ENCODE peak calls at places on chromosomes 2 and 18, in ten cellular contexts. B is substantia nigra, T is cardiac septum, E is DMS 273 treated with DMSO at 0.1 percent for 48 hours, O is A172, M is foreskin melanocyte, V is osteoblast, G is NCI-H748 treated with DMSO at 0.1 percent for 48 hours, H is epithelial cell of prostate, Z is T47D. N is an unnamed sample.

GRCh38 chr2:178241852-178242551 is 47.7 kb downstream of the OSBPL6 start:
- DNase-seq in M (peak; percentile 60), Z (no peak), G (no peak), B (peak; percentile 32), T (no peak), H (peak; percentile 36), E (peak; percentile 86), V (peak; percentile 81), O (peak; percentile 89), N (no peak)

GRCh38 chr2:41610501-41611242 is 437.1 kb upstream of the PKDCC start:
- DNase-seq in O (no peak), T (no peak), B (no peak), G (no peak), E (no peak), Z (no peak), M (peak; percentile 72), V (peak; percentile 47), H (no peak), N (no peak)

GRCh38 chr2:22359020-22359672 is 1025.8 kb upstream of the KLHL29 start:
- DNase-seq in E (no peak), M (no peak), H (no peak), T (no peak), O (no peak), Z (no peak), B (no peak), V (no peak), G (no peak), N (no peak)

GRCh38 chr2:173119069-173119807 is 43.6 kb downstream of the MAP3K20 start:
- DNase-seq in E (peak; percentile 92), B (no peak), O (no peak), V (no peak), Z (no peak), H (no peak), G (no peak), M (no peak), T (no peak), N (no peak)

GRCh38 chr2:230690439-230690838 is 22.2 kb upstream of the CAB39 start:
- DNase-seq in B (peak; percentile 26), Z (no peak), H (no peak), M (no peak), T (peak; percentile 44), G (no peak), E (no peak), O (peak; percentile 39), V (peak; percentile 66), N (no peak)

GRCh38 chr2:71070294-71071025 is 2.0 kb downstream of the NAGK start:
- DNase-seq in V (peak; percentile 92), T (no peak), H (no peak), M (peak; percentile 59), O (peak; percentile 28), E (peak; percentile 3), B (peak; percentile 16), G (no peak), Z (peak; percentile 38), N (peak; percentile 5)

GRCh38 chr2:96144481-96145027 is 686 bp downstream of the DUSP2 start:
- DNase-seq in V (no peak), B (no peak), T (peak; percentile 76), H (no peak), M (peak; percentile 5), G (no peak), Z (peak; percentile 16), O (no peak), E (no peak), N (no peak)

GRCh38 chr2:190867182-190867581 is 13.4 kb upstream of the GLS start:
- DNase-seq in M (no peak), E (no peak), V (peak; percentile 50), B (no peak), T (no peak), Z (no peak), O (no peak), G (no peak), H (no peak), N (no peak)

GRCh38 chr18:51884039-51884438 is 456.0 kb upstream of the DCC start:
- DNase-seq in M (no peak), G (no peak), O (no peak), H (no peak), V (no peak), T (no peak), B (no peak), Z (no peak), E (no peak), N (no peak)

GRCh38 chr2:176115883-176116813 is at the start of gene HOXD10:
- DNase-seq in M (no peak), V (peak; percentile 96), G (no peak), T (no peak), O (no peak), B (no peak), Z (no peak), E (no peak), H (no peak), N (peak; percentile 85)